ENCODE peak calls at places on chromosomes 2 and 18, in ten cellular contexts. U, X, V, A, K, R, E, S, Q and W are unnamed samples.

GRCh38 chr2:98569197-98569793 is 39.0 kb downstream of the COA5 start:
- DNase-seq in U (no peak), X (no peak), V (peak; percentile 58), A (no peak), K (peak; percentile 40), R (no peak), E (no peak), S (peak; percentile 60), Q (no peak), W (peak; percentile 70)

GRCh38 chr18:57930476-57930875 is 113.5 kb upstream of the NEDD4L start:
- DNase-seq in U (no peak), X (no peak), V (no peak), A (no peak), K (no peak), R (no peak), E (no peak), S (no peak), Q (no peak), W (no peak)

GRCh38 chr18:79884963-79885728 is 66.3 kb downstream of the SLC66A2 start:
- DNase-seq in U (no peak), X (no peak), V (no peak), A (no peak), K (no peak), R (no peak), E (no peak), S (no peak), Q (no peak), W (peak; percentile 9)

GRCh38 chr18:22086973-22087372 is 82.4 kb upstream of the GATA6 start:
- DNase-seq in U (no peak), X (no peak), V (no peak), A (no peak), K (no peak), R (no peak), E (no peak), S (no peak), Q (no peak), W (no peak)

GRCh38 chr2:11855120-11855760 is 108.8 kb downstream of the LPIN1 start:
- DNase-seq in U (no peak), X (no peak), V (no peak), A (no peak), K (peak; percentile 13), R (no peak), E (no peak), S (no peak), Q (no peak), W (no peak)

GRCh38 chr2:108101481-108101880 is 115.2 kb downstream of the SLC5A7 start:
- DNase-seq in U (no peak), X (no peak), V (no peak), A (no peak), K (peak; percentile 9), R (no peak), E (no peak), S (no peak), Q (no peak), W (no peak)

GRCh38 chr2:216713691-216714411 is 18.5 kb upstream of the IGFBP5 start:
- DNase-seq in U (peak; percentile 87), X (peak; percentile 86), V (no peak), A (peak; percentile 74), K (no peak), R (peak; percentile 88), E (no peak), S (no peak), Q (peak; percentile 94), W (no peak)

GRCh38 chr2:32838949-32839348 is 107.8 kb upstream of the LTBP1 start:
- DNase-seq in U (no peak), X (no peak), V (peak; percentile 50), A (no peak), K (no peak), R (no peak), E (no peak), S (no peak), Q (no peak), W (no peak)

GRCh38 chr2:37764739-37765138 is 93.3 kb upstream of the CDC42EP3 start:
- DNase-seq in U (no peak), X (no peak), V (no peak), A (no peak), K (no peak), R (no peak), E (no peak), S (no peak), Q (no peak), W (no peak)

GRCh38 chr2:174840436-174840835 is 76.2 kb upstream of the CHRNA1 start:
- DNase-seq in U (peak; percentile 40), X (peak; percentile 66), V (no peak), A (peak; percentile 25), K (no peak), R (no peak), E (no peak), S (no peak), Q (peak; percentile 81), W (no peak)

GRCh38 chr18:28062446-28062845 is 114.5 kb downstream of the CDH2 start:
- DNase-seq in U (no peak), X (peak; percentile 53), V (no peak), A (peak; percentile 63), K (no peak), R (no peak), E (no peak), S (no peak), Q (peak; percentile 84), W (no peak)

GRCh38 chr2:234451852-234452625 is 44.8 kb downstream of the ARL4C start:
- DNase-seq in U (peak; percentile 86), X (peak; percentile 93), V (no peak), A (peak; percentile 93), K (no peak), R (peak; percentile 48), E (no peak), S (no peak), Q (peak; percentile 92), W (no peak)

GRCh38 chr2:118661184-118661583 is 186.3 kb downstream of the EN1 start:
- DNase-seq in U (no peak), X (no peak), V (no peak), A (no peak), K (no peak), R (no peak), E (no peak), S (no peak), Q (no peak), W (no peak)

GRCh38 chr2:42245392-42245791 is 76.2 kb downstream of the EML4 start:
- DNase-seq in U (no peak), X (no peak), V (no peak), A (no peak), K (no peak), R (no peak), E (no peak), S (no peak), Q (no peak), W (no peak)

GRCh38 chr2:231563378-231563961 is 29.2 kb upstream of the TEX44 start:
- DNase-seq in U (peak; percentile 48), X (peak; percentile 61), V (no peak), A (peak; percentile 18), K (peak; percentile 67), R (no peak), E (peak; percentile 52), S (peak; percentile 78), Q (peak; percentile 46), W (peak; percentile 59)

GRCh38 chr18:25873833-25874232 is 216.6 kb downstream of the SS18 start:
- DNase-seq in U (no peak), X (no peak), V (no peak), A (no peak), K (no peak), R (no peak), E (no peak), S (no peak), Q (no peak), W (no peak)

GRCh38 chr2:121898483-121898882 is 143.0 kb downstream of the TSN start:
- DNase-seq in U (peak; percentile 36), X (no peak), V (no peak), A (no peak), K (no peak), R (no peak), E (no peak), S (peak; percentile 15), Q (peak; percentile 66), W (no peak)

DNA sequence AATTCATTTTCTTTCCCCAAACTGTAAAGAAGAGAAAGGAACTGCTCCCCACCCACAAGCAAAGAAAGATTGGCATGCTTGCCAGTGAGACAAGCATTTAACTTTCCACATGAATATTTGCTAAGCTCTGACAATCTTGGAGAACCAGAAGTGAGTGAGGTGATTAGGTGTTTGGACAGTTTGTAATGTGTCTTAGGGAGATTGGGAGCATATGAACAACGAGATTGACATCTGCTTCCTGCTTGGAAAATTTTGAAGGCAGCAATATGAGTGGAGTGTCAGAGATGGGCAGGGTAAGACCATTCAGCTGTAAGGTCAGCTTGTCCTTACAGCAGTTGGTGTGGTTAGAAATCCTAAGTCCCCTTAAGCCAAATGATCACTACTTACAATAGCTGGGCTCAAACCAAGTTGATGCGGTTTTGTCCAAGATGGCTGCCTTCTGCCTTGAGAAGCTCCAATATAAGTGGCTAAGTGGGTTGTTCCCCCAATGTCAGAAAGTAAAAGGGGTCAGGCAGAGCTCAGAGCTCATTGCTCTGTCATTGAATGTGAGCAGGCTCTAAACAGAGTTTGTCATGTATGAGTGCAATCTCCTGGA is 36.0 kb upstream of the GALNT5 start:
- DNase-seq in U (no peak), X (no peak), V (no peak), A (no peak), K (no peak), R (no peak), E (no peak), S (no peak), Q (no peak), W (no peak)
- TF ChIP-seq CTCF in U (no peak), X (no peak), V (no peak), A (no peak), K (no peak), R (no peak), E (no peak), S (no peak), Q (no peak), W (no peak)

GRCh38 chr2:135570884-135571283 is 39.6 kb downstream of the R3HDM1 start:
- DNase-seq in U (no peak), X (no peak), V (no peak), A (no peak), K (no peak), R (no peak), E (no peak), S (no peak), Q (no peak), W (no peak)

GRCh38 chr2:135573620-135574019 is 42.3 kb downstream of the R3HDM1 start:
- DNase-seq in U (no peak), X (no peak), V (no peak), A (no peak), K (no peak), R (no peak), E (no peak), S (no peak), Q (no peak), W (no peak)
- TF ChIP-seq CTCF in U (peak; percentile 24), X (no peak), V (peak; percentile 28), A (no peak), K (peak; percentile 5), R (no peak), E (no peak), S (no peak), Q (no peak), W (no peak)

GRCh38 chr2:184272040-184272439 is 326.3 kb upstream of the ZNF804A start:
- DNase-seq in U (no peak), X (no peak), V (no peak), A (no peak), K (peak; percentile 5), R (no peak), E (no peak), S (no peak), Q (no peak), W (no peak)
- TF ChIP-seq CTCF in U (no peak), X (no peak), V (no peak), A (no peak), K (no peak), R (no peak), E (no peak), S (no peak), Q (no peak), W (no peak)

GRCh38 chr2:62329797-62330196 is 133.9 kb downstream of the B3GNT2 start:
- DNase-seq in U (no peak), X (no peak), V (no peak), A (no peak), K (no peak), R (no peak), E (no peak), S (no peak), Q (no peak), W (no peak)
- TF ChIP-seq CTCF in U (no peak), X (no peak), V (no peak), A (no peak), K (no peak), R (no peak), E (no peak), S (no peak), Q (no peak), W (no peak)